ENCODE peak calls at places on chromosome 6, in seven cellular contexts. Q is mammary epithelial cell, X is tibial nerve, T is cardiac muscle cell, E is PC-3, H is adrenal gland, K is breast epithelium. G is an unnamed sample.

GRCh38 chr6:12851123-12851695 is 134.6 kb downstream of the PHACTR1 start:
- DNase-seq in T (peak), X (no peak), Q (no peak), H (no peak), E (no peak), K (no peak), G (no peak)

GRCh38 chr6:140366991-140367390 is 992.5 kb upstream of the CITED2 start:
- DNase-seq in Q (peak), T (no peak), K (no peak), X (no peak), E (peak), H (no peak), G (no peak)

GRCh38 chr6:161744211-161745067 is 470.6 kb upstream of the AGPAT4 start:
- DNase-seq in K (no peak), T (no peak), E (no peak), H (no peak), X (no peak), Q (no peak), G (no peak)

GRCh38 chr6:167559675-167560479 is 235.0 kb downstream of the TTLL2 start:
- DNase-seq in T (no peak), X (peak), H (no peak), E (no peak), Q (no peak), K (no peak), G (no peak)

GRCh38 chr6:146419576-146419975 is 124.1 kb upstream of the RAB32 start:
- DNase-seq in E (no peak), K (no peak), H (no peak), Q (no peak), X (no peak), T (no peak), G (no peak)

GRCh38 chr6:159727717-159728440 is 573 bp downstream of the WTAP start:
- DNase-seq in K (peak), E (peak), Q (no peak), X (no peak), T (peak), H (no peak), G (no peak)

GRCh38 chr6:95578106-95578410 is 723 bp downstream of the MANEA start:
- DNase-seq in X (no peak), T (no peak), Q (peak), E (peak), H (no peak), K (no peak), G (no peak)

GRCh38 chr6:79570129-79570801 is 33.0 kb upstream of the LCA5 start:
- DNase-seq in T (peak), X (no peak), K (no peak), Q (peak), E (peak), H (peak), G (no peak)

GRCh38 chr6:3610206-3610605 is 141.3 kb downstream of the PXDC1 start:
- DNase-seq in X (no peak), K (peak), Q (peak), E (peak), T (peak), H (no peak), G (no peak)

GRCh38 chr6:26222587-26222986 is 135.4 kb downstream of the HFE start:
- DNase-seq in T (no peak), H (no peak), X (no peak), K (no peak), Q (no peak), E (no peak), G (no peak)

GRCh38 chr6:51648236-51648635 is 439.2 kb downstream of the PKHD1 start:
- DNase-seq in H (no peak), E (peak), X (no peak), K (peak), T (no peak), Q (peak), G (no peak)

GRCh38 chr6:158041788-158042187 is 60.1 kb downstream of the SYNJ2 start:
- DNase-seq in H (no peak), Q (no peak), X (no peak), E (no peak), K (no peak), T (no peak), G (no peak)

GRCh38 chr6:123913858-123914257 is 110.2 kb downstream of the NKAIN2 start:
- DNase-seq in X (no peak), T (no peak), Q (peak), K (no peak), H (no peak), E (no peak), G (no peak)

GRCh38 chr6:107668826-107669474 is 155.2 kb downstream of the SCML4 start:
- DNase-seq in T (no peak), H (no peak), K (no peak), X (no peak), Q (no peak), E (no peak), G (no peak)

GRCh38 chr6:108455688-108456087 is 105.0 kb upstream of the FOXO3 start:
- DNase-seq in K (no peak), E (no peak), Q (no peak), X (no peak), T (no peak), H (no peak), G (no peak)

GRCh38 chr6:106421491-106421890 is 61.0 kb downstream of the CRYBG1 start:
- DNase-seq in H (no peak), E (peak), X (no peak), T (peak), K (no peak), Q (no peak), G (no peak)

DNA sequence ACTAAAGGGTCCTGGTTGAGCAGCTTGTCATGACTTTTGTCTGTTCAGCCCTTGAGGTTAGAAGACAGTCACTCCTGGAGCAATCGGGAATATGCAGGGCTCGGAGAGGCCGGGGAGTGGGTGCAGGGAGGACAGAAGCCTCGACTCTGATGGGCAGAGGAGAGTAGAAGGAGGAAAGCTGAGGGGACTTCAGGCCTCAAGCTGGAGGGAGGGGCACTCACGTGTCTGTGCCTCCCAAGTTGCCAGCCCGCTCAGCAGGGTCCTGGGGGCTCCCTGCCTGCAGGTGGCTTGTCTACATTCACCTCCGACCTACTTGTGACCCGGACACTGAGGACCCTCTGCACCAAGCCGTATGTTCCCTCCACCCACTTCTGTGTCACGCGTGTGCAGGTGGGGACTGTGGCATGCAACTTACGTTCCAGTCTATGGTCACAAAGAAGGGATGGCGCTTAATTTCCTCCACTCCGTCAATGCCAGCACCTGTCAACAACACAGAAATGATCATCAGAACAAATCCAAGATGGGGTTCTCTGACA is 86.8 kb upstream of the MPC1 start:
- DNase-seq in H (no peak), T (no peak), X (no peak), Q (no peak), K (no peak), E (no peak), G (no peak)
- H3K27ac ChIP-seq in H (no peak), T (no peak), X (no peak), Q (no peak), K (no peak), E (no peak), G (no peak)

GRCh38 chr6:170205534-170206316 is 85.2 kb downstream of the DLL1 start:
- DNase-seq in E (no peak), H (no peak), T (no peak), Q (no peak), K (peak), X (peak), G (no peak)

GRCh38 chr6:170208171-170208601 is 82.7 kb downstream of the DLL1 start:
- DNase-seq in E (no peak), H (no peak), K (peak), Q (no peak), X (peak), T (no peak), G (no peak)

GRCh38 chr6:170207586-170207985 is 83.3 kb downstream of the DLL1 start:
- DNase-seq in T (no peak), X (peak), H (no peak), Q (no peak), K (peak), E (no peak), G (no peak)

GRCh38 chr6:170206317-170206621 is 84.6 kb downstream of the DLL1 start:
- DNase-seq in H (no peak), E (no peak), Q (no peak), K (peak), T (no peak), X (peak), G (no peak)

DNA sequence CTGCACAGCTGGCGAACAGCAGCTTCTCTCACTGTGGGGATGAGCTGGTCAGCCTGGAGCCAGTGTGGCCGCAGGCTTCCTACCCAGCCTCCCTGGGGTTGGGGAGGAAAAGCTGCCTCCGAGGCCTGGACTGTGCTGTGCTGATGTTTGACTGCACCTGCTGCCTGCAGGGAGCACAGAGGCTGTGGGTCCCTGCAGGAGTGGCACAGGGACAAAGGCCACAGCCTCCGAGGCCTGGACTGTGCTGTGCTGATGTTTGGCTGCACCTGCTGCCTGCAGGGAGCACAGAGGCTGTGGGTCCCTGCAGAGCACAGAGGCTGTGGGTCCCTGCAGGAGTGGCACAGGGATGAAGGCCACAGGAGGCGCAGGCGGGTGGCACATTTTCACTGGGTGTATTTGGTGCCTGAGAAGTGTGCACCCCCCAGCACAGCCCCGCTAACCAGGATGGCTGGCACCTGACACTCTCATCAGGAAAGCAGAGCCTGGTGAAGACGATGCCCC is 83.9 kb downstream of the DLL1 start:
- DNase-seq in E (no peak), Q (no peak), H (no peak), X (no peak), K (no peak), T (no peak), G (no peak)
- H3K27ac ChIP-seq in E (no peak), Q (no peak), H (no peak), X (no peak), K (no peak), T (no peak), G (no peak)

GRCh38 chr6:28003059-28003458 is 46.0 kb downstream of the OR2B6 start:
- DNase-seq in X (no peak), H (no peak), Q (no peak), K (no peak), E (no peak), T (no peak), G (no peak)

GRCh38 chr6:28003661-28004060 is 46.6 kb downstream of the OR2B6 start:
- DNase-seq in Q (no peak), X (no peak), E (no peak), T (no peak), K (no peak), H (no peak), G (no peak)

GRCh38 chr6:28005975-28006374 is 48.9 kb downstream of the OR2B6 start:
- DNase-seq in X (no peak), H (no peak), T (no peak), Q (no peak), K (no peak), E (no peak), G (no peak)

GRCh38 chr6:28004350-28005123 is 47.5 kb downstream of the OR2B6 start:
- DNase-seq in H (no peak), K (no peak), E (no peak), Q (no peak), X (no peak), T (no peak), G (no peak)

GRCh38 chr6:28005124-28005662 is 48.2 kb downstream of the OR2B6 start:
- DNase-seq in X (no peak), Q (no peak), E (no peak), K (no peak), T (no peak), H (no peak), G (no peak)
- H3K27ac ChIP-seq in X (no peak), Q (no peak), E (no peak), K (no peak), T (no peak), H (no peak), G (no peak)

GRCh38 chr6:138539882-138540281 is 40.6 kb upstream of the NHSL1 start:
- DNase-seq in E (no peak), H (no peak), T (no peak), K (no peak), Q (no peak), X (no peak), G (no peak)

GRCh38 chr6:138538390-138539031 is 39.2 kb upstream of the NHSL1 start:
- DNase-seq in X (no peak), K (no peak), H (no peak), T (peak), E (no peak), Q (no peak), G (no peak)

GRCh38 chr6:138543648-138544047 is 44.4 kb upstream of the NHSL1 start:
- DNase-seq in T (no peak), H (no peak), X (no peak), Q (no peak), E (no peak), K (no peak), G (no peak)

GRCh38 chr6:138541793-138542481 is 42.6 kb upstream of the NHSL1 start:
- DNase-seq in K (no peak), T (peak), H (no peak), E (no peak), X (no peak), Q (no peak), G (no peak)

DNA sequence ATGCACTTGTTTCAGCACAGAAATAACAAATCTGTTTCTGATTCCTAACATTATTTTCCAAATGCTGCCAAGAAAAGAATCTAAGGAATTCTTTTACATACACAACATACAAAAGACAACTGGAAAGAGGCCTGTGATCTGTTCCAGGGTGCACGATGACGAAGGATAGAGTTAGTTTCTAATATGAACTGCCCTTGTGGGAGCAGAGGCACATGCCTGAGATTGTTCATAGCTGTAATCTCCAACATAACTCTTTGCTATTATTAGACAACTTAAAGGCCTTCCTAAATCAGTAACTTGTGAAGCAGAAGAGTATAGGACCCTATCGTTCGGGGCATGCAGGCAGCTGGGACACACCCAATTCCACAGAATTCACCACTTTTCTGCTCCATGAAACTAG is 41.2 kb upstream of the NHSL1 start:
- DNase-seq in H (no peak), Q (no peak), T (peak), K (no peak), X (no peak), E (no peak), G (no peak)
- H3K27ac ChIP-seq in H (no peak), Q (no peak), T (peak), K (peak), X (peak), E (no peak), G (no peak)

GRCh38 chr6:168967556-168967955 is 286.1 kb downstream of the THBS2 start:
- DNase-seq in X (no peak), E (no peak), K (no peak), T (no peak), Q (no peak), H (no peak), G (no peak)

GRCh38 chr6:168968801-168969200 is 284.8 kb downstream of the THBS2 start:
- DNase-seq in X (no peak), Q (no peak), T (no peak), K (no peak), E (no peak), H (no peak), G (no peak)

GRCh38 chr6:168964138-168964892 is 289.3 kb downstream of the THBS2 start:
- DNase-seq in T (peak), Q (no peak), X (no peak), K (no peak), H (no peak), E (no peak), G (no peak)

GRCh38 chr6:168971549-168971948 is 282.1 kb downstream of the THBS2 start:
- DNase-seq in Q (no peak), T (no peak), K (no peak), X (no peak), H (no peak), E (no peak), G (no peak)

DNA sequence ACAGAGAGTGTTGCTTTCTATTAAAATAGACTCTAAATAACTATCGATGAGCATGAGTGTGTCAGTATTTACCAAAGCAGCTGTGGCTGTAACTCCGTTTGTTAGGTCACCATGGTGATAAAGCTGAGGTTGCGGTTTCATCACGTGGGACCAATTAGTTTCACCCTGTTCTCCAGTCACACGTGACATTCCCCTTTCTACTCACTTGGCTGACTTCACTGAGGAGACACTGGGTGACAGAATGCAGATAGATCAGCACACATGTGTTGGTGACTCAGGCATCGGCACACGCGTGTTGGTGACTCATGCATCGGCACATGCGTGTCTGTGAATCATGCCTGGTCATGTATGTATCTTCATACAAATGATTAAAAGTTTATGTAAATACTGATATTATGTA is 285.4 kb downstream of the THBS2 start:
- DNase-seq in X (peak), Q (peak), K (peak), E (peak), H (no peak), T (peak), G (no peak)
- H3K27ac ChIP-seq in X (peak), Q (no peak), K (peak), E (no peak), H (no peak), T (no peak), G (no peak)